ENCODE peak calls at places on chromosome X, in six cellular contexts. E, D, Y, R, I and O are unnamed samples.

GRCh38 chrX:143854006-143854405 is 29.9 kb upstream of the UBE2NL start:
- DNase-seq in E (no peak), D (no peak), Y (no peak), R (no peak), I (peak), O (peak)

GRCh38 chrX:47080215-47080914 is 2.1 kb downstream of the RGN start:
- DNase-seq in E (no peak), D (no peak), Y (no peak), R (no peak), I (no peak), O (no peak)

GRCh38 chrX:131739823-131740222 is 195.9 kb downstream of the OR13H1 start:
- DNase-seq in E (no peak), D (no peak), Y (peak), R (no peak), I (peak), O (peak)

GRCh38 chrX:136880003-136880451 is 498 bp downstream of the RBMX start:
- DNase-seq in E (peak), D (peak), Y (no peak), R (no peak), I (peak), O (peak)

GRCh38 chrX:40157228-40158035 is 59.7 kb upstream of the BCOR start:
- DNase-seq in E (peak), D (no peak), Y (no peak), R (no peak), I (no peak), O (peak)

GRCh38 chrX:150298841-150299551 is 64.1 kb upstream of the MAMLD1 start:
- DNase-seq in E (no peak), D (no peak), Y (no peak), R (no peak), I (no peak), O (no peak)

GRCh38 chrX:108165349-108166111 is 74.0 kb downstream of the ATG4A start:
- DNase-seq in E (peak), D (peak), Y (no peak), R (no peak), I (peak), O (peak)

GRCh38 chrX:9135901-9136510 is 102.1 kb upstream of the FAM9B start:
- DNase-seq in E (no peak), D (no peak), Y (no peak), R (no peak), I (no peak), O (no peak)

GRCh38 chrX:12721042-12721441 is 70.2 kb upstream of the PRPS2 start:
- DNase-seq in E (no peak), D (no peak), Y (no peak), R (no peak), I (peak), O (peak)

GRCh38 chrX:51155157-51155556 is 177.5 kb upstream of the NUDT10 start:
- DNase-seq in E (no peak), D (no peak), Y (no peak), R (no peak), I (no peak), O (no peak)

GRCh38 chrX:41670108-41670507 is 18.7 kb upstream of the GPR34 start:
- DNase-seq in E (no peak), D (no peak), Y (no peak), R (no peak), I (no peak), O (no peak)

GRCh38 chrX:49999048-49999447 is 76.7 kb downstream of the CLCN5 start:
- DNase-seq in E (no peak), D (no peak), Y (no peak), R (no peak), I (no peak), O (no peak)

GRCh38 chrX:16589826-16590225 is 60.1 kb upstream of the S100G start:
- DNase-seq in E (no peak), D (no peak), Y (no peak), R (no peak), I (no peak), O (no peak)

GRCh38 chrX:26470946-26471345 is 255.0 kb downstream of the MAGEB5 start:
- DNase-seq in E (no peak), D (no peak), Y (no peak), R (no peak), I (no peak), O (no peak)

GRCh38 chrX:17413228-17413627 is 38.2 kb downstream of the NHS start:
- DNase-seq in E (no peak), D (no peak), Y (no peak), R (no peak), I (peak), O (no peak)

GRCh38 chrX:46653482-46653881 is 79.9 kb downstream of the CHST7 start:
- DNase-seq in E (peak), D (no peak), Y (no peak), R (no peak), I (no peak), O (peak)

GRCh38 chrX:123833387-123833786 is 26.5 kb upstream of the XIAP start:
- DNase-seq in E (peak), D (peak), Y (peak), R (no peak), I (peak), O (peak)

GRCh38 chrX:129779747-129780146 is at the start of gene SASH3:
- DNase-seq in E (no peak), D (no peak), Y (peak), R (no peak), I (no peak), O (peak)

GRCh38 chrX:70219938-70220764 is 14.3 kb upstream of the AWAT1 start:
- DNase-seq in E (no peak), D (no peak), Y (no peak), R (no peak), I (peak), O (no peak)

GRCh38 chrX:123803331-123803983 is 56.4 kb upstream of the XIAP start:
- DNase-seq in E (no peak), D (no peak), Y (no peak), R (no peak), I (peak), O (peak)

GRCh38 chrX:17656035-17656418 is 81.3 kb upstream of the SCML1 start:
- DNase-seq in E (peak), D (no peak), Y (no peak), R (no peak), I (no peak), O (no peak)

GRCh38 chrX:48852857-48853256 is 17.4 kb upstream of the PCSK1N start:
- DNase-seq in E (no peak), D (no peak), Y (no peak), R (no peak), I (no peak), O (no peak)

GRCh38 chrX:123704781-123705180 is 28.1 kb downstream of the THOC2 start:
- DNase-seq in E (no peak), D (no peak), Y (no peak), R (no peak), I (no peak), O (no peak)

GRCh38 chrX:122269243-122269781 is 914.8 kb upstream of the GRIA3 start:
- DNase-seq in E (no peak), D (no peak), Y (no peak), R (no peak), I (no peak), O (no peak)

GRCh38 chrX:23008431-23009099 is 8.8 kb downstream of the DDX53 start:
- DNase-seq in E (peak), D (no peak), Y (peak), R (no peak), I (peak), O (peak)